ENCODE peak calls at places on chromosomes 13 and 19, in four cellular contexts. One of them, this sample, is unnamed.

GRCh38 chr13:66528139-66528538 is 702.0 kb downstream of the PCDH9 start:
- DNase-seq in endothelial cell: no peak
- DNase-seq in GM13977: no peak
- DNase-seq in lower lobe of right lung: no peak
- DNase-seq in this sample: no peak

GRCh38 chr19:17077447-17078028 is 2.0 kb downstream of the MYO9B start:
- DNase-seq in endothelial cell: no peak
- DNase-seq in GM13977: no peak
- DNase-seq in lower lobe of right lung: no peak
- DNase-seq in this sample: no peak

GRCh38 chr19:2123682-2124387 is 27.1 kb downstream of the IZUMO4 start:
- DNase-seq in lower lobe of right lung: no peak
- DNase-seq in endothelial cell: peak; percentile 41
- DNase-seq in GM13977: no peak
- DNase-seq in this sample: no peak

GRCh38 chr19:40598918-40599307 is 2.3 kb upstream of the LTBP4 start:
- DNase-seq in lower lobe of right lung: no peak
- DNase-seq in endothelial cell: no peak
- DNase-seq in GM13977: no peak
- DNase-seq in this sample: no peak

GRCh38 chr13:27005976-27006518 is 165.6 kb downstream of the USP12 start:
- DNase-seq in lower lobe of right lung: no peak
- DNase-seq in GM13977: no peak
- DNase-seq in endothelial cell: no peak
- DNase-seq in this sample: no peak

GRCh38 chr13:65744761-65745160 is 1485.4 kb downstream of the PCDH9 start:
- DNase-seq in lower lobe of right lung: no peak
- DNase-seq in endothelial cell: no peak
- DNase-seq in GM13977: no peak
- DNase-seq in this sample: no peak

GRCh38 chr13:49113526-49114286 is 106.4 kb upstream of the MLNR start:
- DNase-seq in lower lobe of right lung: no peak
- DNase-seq in GM13977: no peak
- DNase-seq in endothelial cell: no peak
- DNase-seq in this sample: no peak

GRCh38 chr19:20787766-20788165 is 11.7 kb downstream of the ZNF66 start:
- DNase-seq in GM13977: no peak
- DNase-seq in endothelial cell: no peak
- DNase-seq in lower lobe of right lung: no peak
- DNase-seq in this sample: no peak

GRCh38 chr13:42484396-42484795 is 89.6 kb upstream of the TNFSF11 start:
- DNase-seq in endothelial cell: no peak
- DNase-seq in lower lobe of right lung: no peak
- DNase-seq in GM13977: no peak
- DNase-seq in this sample: no peak

GRCh38 chr19:48490980-48491792 is 20.4 kb downstream of the LMTK3 start:
- DNase-seq in lower lobe of right lung: no peak
- DNase-seq in GM13977: peak; percentile 96
- DNase-seq in endothelial cell: no peak
- DNase-seq in this sample: peak; percentile 80

GRCh38 chr19:35592226-35592625 is 6.3 kb downstream of the PMIS2 start:
- DNase-seq in endothelial cell: peak; percentile 16
- DNase-seq in lower lobe of right lung: no peak
- DNase-seq in GM13977: peak; percentile 72
- DNase-seq in this sample: peak; percentile 59
- TF ChIP-seq CTCF in endothelial cell: no peak
- TF ChIP-seq CTCF in lower lobe of right lung: peak; percentile 45
- TF ChIP-seq CTCF in GM13977: peak; percentile 71
- TF ChIP-seq CTCF in this sample: peak; percentile 87

GRCh38 chr19:8324186-8325050 is 3.1 kb downstream of the RPS28 start:
- DNase-seq in endothelial cell: no peak
- DNase-seq in lower lobe of right lung: no peak
- DNase-seq in GM13977: no peak
- DNase-seq in this sample: peak; percentile 16
- TF ChIP-seq CTCF in endothelial cell: no peak
- TF ChIP-seq CTCF in lower lobe of right lung: no peak
- TF ChIP-seq CTCF in GM13977: peak; percentile 2
- TF ChIP-seq CTCF in this sample: peak; percentile 17

GRCh38 chr13:63954683-63955082 is 2539.0 kb upstream of the PCDH20 start:
- DNase-seq in lower lobe of right lung: no peak
- DNase-seq in endothelial cell: no peak
- DNase-seq in GM13977: no peak
- DNase-seq in this sample: no peak
- TF ChIP-seq CTCF in lower lobe of right lung: no peak
- TF ChIP-seq CTCF in endothelial cell: no peak
- TF ChIP-seq CTCF in GM13977: no peak
- TF ChIP-seq CTCF in this sample: no peak

GRCh38 chr13:105008606-105009005 is 1526.9 kb downstream of the EFNB2 start:
- DNase-seq in endothelial cell: no peak
- DNase-seq in GM13977: no peak
- DNase-seq in lower lobe of right lung: no peak
- DNase-seq in this sample: no peak
- TF ChIP-seq CTCF in endothelial cell: no peak
- TF ChIP-seq CTCF in GM13977: no peak
- TF ChIP-seq CTCF in lower lobe of right lung: no peak
- TF ChIP-seq CTCF in this sample: no peak

GRCh38 chr19:49916839-49917733 is 11.9 kb upstream of the ATF5 start:
- DNase-seq in lower lobe of right lung: no peak
- DNase-seq in endothelial cell: no peak
- DNase-seq in GM13977: no peak
- DNase-seq in this sample: no peak
- TF ChIP-seq CTCF in lower lobe of right lung: no peak
- TF ChIP-seq CTCF in endothelial cell: no peak
- TF ChIP-seq CTCF in GM13977: peak; percentile 13
- TF ChIP-seq CTCF in this sample: peak; percentile 53

This sample was measured in OCI-LY7.